ENCODE peak calls at places on chromosomes 2 and 18, in eight cellular contexts. T is foreskin fibroblast, W is fibroblast of the aortic adventitia, N is fibroblast of pulmonary artery, U is left ventricle myocardium inferior, M is kidney, V is tibial nerve, S is GM06990. Z is an unnamed sample.
A peak's percentile ranks its signal among the peaks of the same experiment; 100 is the strongest.

GRCh38 chr2:84288335-84288734 is 170.7 kb downstream of the SUCLG1 start:
- DNase-seq in S (no peak), N (no peak), M (no peak), V (no peak), W (no peak), U (no peak), T (no peak), Z (no peak)

GRCh38 chr2:73827018-73827417 is 1.7 kb upstream of the STAMBP start:
- DNase-seq in N (peak; percentile 66), V (no peak), M (no peak), U (no peak), S (no peak), T (peak; percentile 56), W (peak; percentile 59), Z (no peak)

GRCh38 chr2:133821107-133821760 is 253.0 kb upstream of the NCKAP5 start:
- DNase-seq in N (peak; percentile 53), M (no peak), T (peak; percentile 91), U (no peak), W (peak; percentile 74), S (no peak), V (no peak), Z (no peak)

GRCh38 chr2:239164281-239164871 is 236.4 kb downstream of the HDAC4 start:
- DNase-seq in N (no peak), T (no peak), S (no peak), M (peak; percentile 66), W (no peak), V (no peak), U (peak; percentile 4), Z (peak; percentile 51)

GRCh38 chr2:42975358-42975717 is 183.0 kb upstream of the HAAO start:
- DNase-seq in U (no peak), T (no peak), V (no peak), W (no peak), S (no peak), N (no peak), M (no peak), Z (no peak)

GRCh38 chr18:27931563-27931962 is 245.4 kb downstream of the CDH2 start:
- DNase-seq in V (no peak), U (no peak), N (no peak), W (no peak), T (no peak), M (no peak), S (no peak), Z (no peak)

GRCh38 chr18:2515408-2515807 is 55.9 kb downstream of the METTL4 start:
- DNase-seq in U (no peak), V (no peak), T (peak; percentile 93), M (no peak), W (peak; percentile 94), N (peak; percentile 84), S (no peak), Z (no peak)

GRCh38 chr2:44246840-44247369 is 28.4 kb upstream of the SLC3A1 start:
- DNase-seq in T (no peak), M (no peak), S (no peak), V (no peak), N (no peak), W (no peak), U (no peak), Z (no peak)

GRCh38 chr2:68715353-68716041 is 19.1 kb upstream of the ARHGAP25 start:
- DNase-seq in M (peak; percentile 73), S (no peak), V (peak; percentile 34), W (peak; percentile 44), U (no peak), N (peak; percentile 67), T (peak; percentile 66), Z (peak; percentile 58)

GRCh38 chr18:34514238-34514637 is 195.9 kb upstream of the DTNA start:
- DNase-seq in U (no peak), W (peak; percentile 6), T (peak; percentile 67), V (no peak), M (no peak), S (no peak), N (no peak), Z (no peak)

GRCh38 chr18:13536578-13536977 is 189.8 kb downstream of the FAM210A start:
- DNase-seq in M (no peak), U (no peak), S (no peak), N (no peak), W (no peak), T (no peak), V (no peak), Z (no peak)

GRCh38 chr2:190511104-190511503 is 23.4 kb downstream of the NEMP2 start:
- DNase-seq in V (no peak), N (peak; percentile 75), T (peak; percentile 65), M (no peak), S (no peak), W (peak; percentile 74), U (no peak), Z (no peak)

GRCh38 chr2:62999905-63000304 is 50.7 kb upstream of the OTX1 start:
- DNase-seq in N (peak; percentile 62), U (peak; percentile 36), T (peak; percentile 74), V (no peak), W (peak; percentile 63), S (no peak), M (peak; percentile 36), Z (no peak)

GRCh38 chr2:232464534-232464865 is 8.5 kb downstream of the ALPI start:
- DNase-seq in N (no peak), S (no peak), T (no peak), M (no peak), U (no peak), W (no peak), V (no peak), Z (peak; percentile 34)

GRCh38 chr18:52227536-52227935 is 112.5 kb upstream of the DCC start:
- DNase-seq in T (no peak), M (no peak), S (no peak), W (no peak), N (no peak), U (no peak), V (no peak), Z (no peak)

GRCh38 chr18:68843467-68844089 is 45.7 kb downstream of the CCDC102B start:
- DNase-seq in N (peak; percentile 31), T (peak; percentile 24), M (no peak), U (no peak), V (no peak), S (no peak), W (peak; percentile 15), Z (no peak)

GRCh38 chr2:27191107-27191829 is 20.6 kb upstream of the ATRAID start:
- DNase-seq in N (peak; percentile 81), M (no peak), U (no peak), T (peak; percentile 83), S (no peak), V (peak; percentile 78), W (peak; percentile 81), Z (no peak)

GRCh38 chr2:19554520-19554919 is 196.1 kb upstream of the OSR1 start:
- DNase-seq in U (no peak), N (no peak), V (no peak), M (no peak), W (no peak), T (no peak), S (no peak), Z (no peak)

DNA sequence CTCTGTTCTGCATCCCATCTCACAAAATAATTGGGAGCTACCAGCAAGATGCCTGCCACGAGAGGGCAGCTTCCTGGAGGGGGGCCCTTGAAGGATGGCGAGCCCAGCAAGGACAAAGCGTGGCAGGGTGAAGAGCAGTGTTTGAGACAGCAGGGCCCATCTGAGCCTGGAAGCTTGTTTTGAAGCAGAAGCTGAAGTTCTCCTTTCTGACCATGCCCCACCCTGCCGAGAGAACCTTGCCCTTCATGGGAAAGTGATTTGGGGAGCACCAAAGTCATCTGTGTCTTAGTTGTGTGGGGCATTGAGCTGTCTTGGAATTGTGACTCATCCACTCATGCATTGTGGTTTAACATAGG is 216.3 kb downstream of the BCL11A start:
- DNase-seq in M (no peak), N (no peak), T (no peak), S (no peak), W (no peak), U (peak; percentile 27), V (no peak), Z (no peak)
- TF ChIP-seq CTCF in M (no peak), N (no peak), T (no peak), S (peak; percentile 31), W (no peak), U (peak; percentile 53), V (no peak), Z (no peak)

GRCh38 chr2:11498543-11499034 is 32.6 kb upstream of the E2F6 start:
- DNase-seq in T (peak; percentile 60), V (peak; percentile 64), S (peak; percentile 78), U (peak; percentile 89), M (no peak), W (no peak), N (no peak), Z (no peak)
- H3K4me3 ChIP-seq in T (no peak overlapping the region), V (no peak overlapping the region), S (no peak overlapping the region), U (peak overlapping the region; percentile 25), M (no peak overlapping the region), W (no peak overlapping the region), N (no peak overlapping the region), Z (no peak overlapping the region)

DNA sequence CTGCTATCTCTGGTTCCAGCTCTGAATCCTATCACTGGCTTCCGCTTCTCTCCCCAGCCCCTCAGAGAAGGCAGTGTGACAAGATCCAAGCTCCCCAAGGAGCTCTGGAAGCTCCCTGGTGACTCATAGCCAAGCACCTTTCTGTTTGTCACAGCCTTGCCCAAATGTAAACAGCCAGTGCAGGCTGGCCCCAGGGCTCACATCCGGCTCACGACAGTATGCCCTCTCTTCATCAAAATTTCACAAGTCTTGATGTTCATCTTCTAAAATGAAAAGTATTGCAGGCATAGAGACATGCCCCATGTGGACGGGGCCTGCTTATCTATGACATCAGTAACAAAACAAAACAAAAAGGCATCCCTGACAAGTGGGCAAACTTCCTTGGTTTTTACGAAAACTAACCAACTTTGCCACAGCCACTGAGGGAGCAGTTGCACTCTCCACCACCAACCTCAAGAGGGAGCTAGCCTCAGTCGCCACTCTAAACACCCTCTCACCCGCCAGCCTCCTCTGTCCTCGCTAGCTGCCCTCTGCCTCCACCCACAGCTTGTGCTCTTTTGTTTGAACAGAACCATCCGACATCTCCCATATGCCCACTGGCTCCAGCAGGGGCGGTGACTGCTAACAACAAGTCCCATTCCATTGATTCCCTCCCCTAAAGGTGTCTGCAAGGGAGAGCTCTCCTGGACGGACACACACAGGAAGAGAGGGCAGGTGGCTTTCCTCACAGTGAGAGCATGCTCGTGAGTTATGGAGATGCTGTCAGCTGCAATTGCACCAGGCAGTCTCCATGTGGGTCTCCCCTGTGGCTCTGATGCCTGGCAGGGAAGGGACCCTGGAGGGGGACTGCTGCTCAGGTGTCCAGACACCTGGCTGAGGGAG is 71.0 kb upstream of the DAPL1 start:
- DNase-seq in V (no peak), W (no peak), S (no peak), N (no peak), M (peak; percentile 63), T (no peak), U (no peak), Z (no peak)
- TF ChIP-seq CTCF in V (no peak), W (no peak), S (peak; percentile 54), N (peak; percentile 25), M (no peak), T (no peak), U (peak; percentile 11), Z (peak; percentile 27)

DNA sequence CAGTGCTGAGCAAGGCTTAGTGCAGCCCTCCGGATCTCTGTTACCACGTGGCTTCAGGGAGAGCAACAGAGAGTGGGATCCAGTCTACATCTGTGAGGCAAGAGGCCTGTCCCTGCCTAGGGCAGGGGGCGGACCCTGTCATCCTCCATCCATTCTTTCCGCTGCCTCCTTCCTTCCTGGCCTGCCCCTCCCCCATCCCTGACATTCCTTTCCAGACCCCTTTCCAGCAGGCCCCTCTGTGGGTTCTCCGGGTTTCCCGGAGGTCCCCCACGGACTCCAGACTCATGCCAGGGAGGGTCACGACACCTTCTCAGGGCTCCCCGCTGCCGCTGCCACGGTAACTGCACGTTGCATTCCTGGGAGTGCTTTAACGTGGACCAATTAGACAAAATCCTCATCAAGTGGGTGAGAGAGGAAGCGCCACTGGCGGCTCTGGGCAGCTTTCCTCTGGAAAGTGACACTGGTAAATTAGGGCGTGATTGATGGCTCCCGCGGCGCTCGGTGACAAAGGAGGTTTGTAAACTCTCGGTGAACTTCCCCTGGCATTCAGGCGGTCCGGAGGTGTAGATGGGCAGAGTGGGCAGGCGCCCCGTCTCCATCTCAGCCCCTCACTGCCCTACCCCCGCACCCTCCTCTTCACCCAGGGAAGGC is 11.4 kb downstream of the ATOH8 start:
- DNase-seq in S (no peak), M (no peak), T (no peak), V (no peak), U (no peak), N (no peak), W (no peak), Z (no peak)
- H3K4me3 ChIP-seq in S (no peak overlapping the region), M (no peak overlapping the region), T (no peak overlapping the region), V (no peak overlapping the region), U (peak overlapping the region; percentile 24), N (no peak overlapping the region), W (no peak overlapping the region), Z (no peak overlapping the region)